ENCODE peak calls at places on chromosomes 13 and 19, in six cellular contexts. F, K, S, E, B and U are unnamed samples.

GRCh38 chr19:29587518-29587986 is 18.5 kb upstream of the POP4 start:
- DNase-seq in B (peak), E (peak), F (peak), S (no peak), K (no peak), U (no peak)

GRCh38 chr19:40662925-40663711 is 27.3 kb downstream of the NUMBL start:
- DNase-seq in S (peak), F (peak), B (peak), K (peak), E (peak), U (peak)

GRCh38 chr13:48235814-48236135 is 2.8 kb downstream of the ITM2B start:
- DNase-seq in K (no peak), B (no peak), S (no peak), F (no peak), E (no peak), U (no peak)

GRCh38 chr13:26502826-26503225 is 54.7 kb upstream of the WASF3 start:
- DNase-seq in E (peak), K (no peak), B (peak), S (no peak), F (no peak), U (no peak)

GRCh38 chr19:34332027-34332786 is 32.8 kb upstream of the GPI start:
- DNase-seq in K (no peak), F (no peak), S (no peak), B (no peak), E (no peak), U (no peak)

GRCh38 chr13:35990196-35990595 is 141.0 kb downstream of the DCLK1 start:
- DNase-seq in B (no peak), F (no peak), E (no peak), K (peak), S (no peak), U (no peak)

GRCh38 chr13:99522288-99522687 is 21.0 kb downstream of the TM9SF2 start:
- DNase-seq in B (no peak), S (no peak), F (no peak), E (no peak), K (no peak), U (no peak)

GRCh38 chr19:10727599-10728250 is 9.8 kb downstream of the DNM2 start:
- DNase-seq in E (no peak), B (no peak), S (no peak), K (no peak), F (no peak), U (no peak)

GRCh38 chr19:46226438-46226973 is 3.0 kb upstream of the IGFL1 start:
- DNase-seq in S (no peak), K (no peak), B (no peak), F (no peak), E (no peak), U (no peak)

GRCh38 chr13:88068316-88068715 is 397.1 kb downstream of the SLITRK5 start:
- DNase-seq in B (no peak), K (no peak), F (no peak), S (no peak), E (no peak), U (no peak)

GRCh38 chr13:82758056-82758455 is 1124.2 kb downstream of the SLITRK1 start:
- DNase-seq in E (peak), K (peak), S (no peak), F (no peak), B (no peak), U (no peak)

GRCh38 chr13:50731400-50731799 is 112.1 kb downstream of the DLEU7 start:
- DNase-seq in E (peak), K (no peak), S (peak), B (no peak), F (no peak), U (no peak)

GRCh38 chr19:11465605-11466004 is 15.2 kb downstream of the ELAVL3 start:
- DNase-seq in S (no peak), K (no peak), B (no peak), E (no peak), F (no peak), U (no peak)

GRCh38 chr13:97254809-97255208 is 32.7 kb downstream of the MBNL2 start:
- DNase-seq in F (no peak), K (no peak), S (no peak), E (no peak), B (no peak), U (no peak)

GRCh38 chr19:53091413-53091812 is 11.8 kb downstream of the ZNF160 start:
- DNase-seq in E (no peak), S (no peak), K (peak), F (no peak), B (no peak), U (no peak)

GRCh38 chr13:65725001-65725400 is 1505.1 kb downstream of the PCDH9 start:
- DNase-seq in E (peak), K (no peak), B (no peak), F (no peak), S (no peak), U (no peak)

GRCh38 chr13:49098771-49099512 is 121.2 kb upstream of the MLNR start:
- DNase-seq in E (no peak), K (no peak), B (no peak), F (no peak), S (no peak), U (no peak)

GRCh38 chr13:23724196-23724970 is 154.2 kb downstream of the TNFRSF19 start:
- DNase-seq in E (no peak), B (no peak), K (no peak), S (no peak), F (no peak), U (no peak)

GRCh38 chr13:41465215-41465907 is 8.0 kb downstream of the RGCC start:
- DNase-seq in F (peak), E (peak), S (peak), K (no peak), B (peak), U (no peak)

GRCh38 chr13:66950666-66951065 is 279.5 kb downstream of the PCDH9 start:
- DNase-seq in K (no peak), F (no peak), S (no peak), B (no peak), E (no peak), U (no peak)

GRCh38 chr13:46759861-46760260 is 37.1 kb downstream of the ESD start:
- DNase-seq in B (no peak), F (no peak), E (no peak), K (no peak), S (no peak), U (no peak)

GRCh38 chr19:45103200-45103624 is 10.2 kb downstream of the PPP1R37 start:
- DNase-seq in E (no peak), F (peak), K (no peak), B (peak), S (no peak), U (no peak)

GRCh38 chr13:28110414-28110813 is 10.0 kb upstream of the FLT3 start:
- DNase-seq in B (no peak), K (no peak), S (no peak), F (no peak), E (no peak), U (no peak)

GRCh38 chr19:17402982-17403855 is 2.2 kb downstream of the BST2 start:
- DNase-seq in B (no peak), K (peak), F (peak), S (no peak), E (peak), U (no peak)

GRCh38 chr19:33954686-33955085 is 158.0 kb downstream of the KCTD15 start:
- DNase-seq in F (no peak), S (no peak), B (no peak), E (no peak), K (no peak), U (no peak)

GRCh38 chr13:111261326-111261725 is 59.1 kb upstream of the TEX29 start:
- DNase-seq in E (no peak), K (no peak), S (no peak), B (no peak), F (no peak), U (no peak)

GRCh38 chr13:94988654-94989053 is 276.3 kb upstream of the SOX21 start:
- DNase-seq in E (no peak), B (no peak), S (no peak), K (no peak), F (no peak), U (no peak)

GRCh38 chr19:16364231-16364865 is 39.7 kb downstream of the KLF2 start:
- DNase-seq in B (no peak), E (no peak), K (no peak), F (no peak), S (no peak), U (no peak)

GRCh38 chr13:34469212-34469983 is 472.7 kb upstream of the NBEA start:
- DNase-seq in K (no peak), E (no peak), B (no peak), F (no peak), S (no peak), U (no peak)

GRCh38 chr19:53057904-53058579 is 13.5 kb downstream of the ERVV-2 start:
- DNase-seq in K (peak), F (no peak), E (no peak), B (no peak), S (peak), U (no peak)

GRCh38 chr13:41311607-41312500 is 787 bp downstream of the NAA16 start:
- DNase-seq in E (peak), B (peak), K (no peak), F (peak), S (peak), U (peak)

GRCh38 chr13:102707465-102707864 is 12.6 kb upstream of the METTL21C start:
- DNase-seq in E (peak), K (no peak), F (no peak), S (no peak), B (no peak), U (no peak)
- H3K27ac ChIP-seq in E (no peak), K (no peak), F (no peak), S (no peak), B (no peak), U (no peak)

DNA sequence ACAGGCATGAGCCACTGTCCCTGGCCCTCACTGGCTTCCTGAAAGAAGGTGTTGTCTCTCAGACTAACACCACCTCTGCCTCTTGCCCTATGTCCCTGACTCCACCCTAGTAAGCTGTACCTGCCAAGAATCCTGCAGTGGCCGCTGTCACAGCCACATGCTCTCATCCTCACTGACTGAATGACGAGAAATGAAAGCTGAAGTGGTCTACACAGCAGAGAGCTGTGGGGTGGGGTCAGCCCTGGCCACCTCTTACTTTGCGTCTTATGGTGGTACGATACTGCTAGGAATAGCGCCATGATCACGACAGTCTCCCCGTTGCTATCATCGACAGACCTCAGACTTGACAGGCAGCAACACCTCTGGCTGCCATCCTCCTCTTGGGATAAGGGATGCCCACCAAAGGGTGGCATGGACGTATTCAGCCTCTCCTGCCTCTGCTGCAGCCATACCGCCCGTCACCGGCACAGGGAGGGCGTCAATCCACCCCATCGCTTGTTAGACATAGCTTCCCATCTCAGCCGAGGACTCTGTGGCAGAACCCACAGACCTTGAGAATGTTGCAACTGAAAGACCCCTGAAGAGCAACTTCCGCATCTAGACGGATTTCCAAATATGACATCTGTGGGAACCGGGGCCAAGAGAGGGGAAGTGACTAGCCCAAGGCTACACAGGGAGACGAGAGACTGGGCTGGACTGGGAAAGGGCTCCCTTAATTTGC is 809 bp downstream of the MYO1F start:
- DNase-seq in B (no peak), E (no peak), K (no peak), F (peak), S (no peak), U (no peak)
- H3K27ac ChIP-seq in B (peak), E (no peak), K (no peak), F (peak), S (peak), U (peak)

GRCh38 chr13:90750957-90751356 is 596.5 kb upstream of the MIR17HG start:
- DNase-seq in E (no peak), S (no peak), F (no peak), B (no peak), K (no peak), U (no peak)

GRCh38 chr13:90746230-90746629 is 601.3 kb upstream of the MIR17HG start:
- DNase-seq in E (no peak), F (no peak), B (no peak), S (no peak), K (no peak), U (no peak)

GRCh38 chr13:90757127-90757680 is 590.3 kb upstream of the MIR17HG start:
- DNase-seq in F (no peak), S (no peak), K (no peak), E (no peak), B (no peak), U (no peak)

GRCh38 chr13:90750021-90750420 is 597.5 kb upstream of the MIR17HG start:
- DNase-seq in S (no peak), E (no peak), F (no peak), K (no peak), B (no peak), U (no peak)

GRCh38 chr13:90752070-90752469 is 595.4 kb upstream of the MIR17HG start:
- DNase-seq in F (no peak), B (no peak), S (no peak), K (no peak), E (no peak), U (no peak)
- H3K27ac ChIP-seq in F (no peak), B (no peak), S (no peak), K (no peak), E (no peak), U (no peak)

GRCh38 chr19:19138110-19138981 is at the start of gene TMEM161A:
- DNase-seq in E (peak), B (peak), K (peak), S (peak), F (peak), U (peak)
- H3K27ac ChIP-seq in E (peak), B (no peak), K (no peak), S (peak), F (peak), U (peak)

GRCh38 chr13:52001120-52001731 is 10.0 kb downstream of the ATP7B start:
- DNase-seq in K (no peak), F (no peak), S (no peak), B (no peak), E (no peak), U (no peak)

GRCh38 chr13:51999525-51999924 is 11.7 kb downstream of the ATP7B start:
- DNase-seq in K (no peak), B (no peak), F (no peak), E (no peak), S (peak), U (no peak)

GRCh38 chr13:51996660-51997059 is 14.6 kb downstream of the ATP7B start:
- DNase-seq in E (no peak), F (no peak), K (no peak), S (no peak), B (no peak), U (no peak)

GRCh38 chr13:51997641-51998330 is 13.5 kb downstream of the ATP7B start:
- DNase-seq in E (no peak), F (no peak), S (no peak), B (no peak), K (no peak), U (no peak)

GRCh38 chr13:51998723-51999471 is 12.4 kb downstream of the ATP7B start:
- DNase-seq in K (no peak), B (no peak), S (no peak), E (no peak), F (no peak), U (no peak)
- H3K27ac ChIP-seq in K (no peak), B (no peak), S (no peak), E (no peak), F (no peak), U (no peak)

GRCh38 chr19:594265-594870 is 4.7 kb downstream of the HCN2 start:
- DNase-seq in S (no peak), F (no peak), B (no peak), K (no peak), E (no peak), U (no peak)
- H3K27ac ChIP-seq in S (no peak), F (no peak), B (no peak), K (no peak), E (no peak), U (no peak)

DNA sequence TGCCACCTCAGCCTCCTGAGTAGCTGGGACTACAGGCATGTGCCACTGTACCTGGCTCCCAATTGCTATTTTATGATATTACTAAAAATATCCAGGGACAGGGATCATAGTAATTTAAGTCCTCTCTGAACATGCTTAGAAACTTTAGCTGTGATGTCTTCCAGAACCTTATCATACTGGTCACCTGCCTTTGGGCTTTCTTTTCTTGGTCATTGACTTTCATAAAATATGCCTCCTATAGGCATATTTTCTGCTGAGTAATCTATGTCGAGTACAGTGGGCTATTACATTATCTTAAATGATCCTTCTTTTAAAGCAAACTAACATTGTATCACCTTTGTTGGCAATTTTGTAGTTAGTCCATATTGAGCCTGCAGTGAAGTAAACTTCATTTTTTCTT is 6.2 kb downstream of the UCHL3 start:
- DNase-seq in F (no peak), B (no peak), E (no peak), S (no peak), K (no peak), U (no peak)
- H3K27ac ChIP-seq in F (no peak), B (no peak), E (no peak), S (no peak), K (no peak), U (no peak)

GRCh38 chr13:114145256-114145655 is 12.8 kb upstream of the RASA3 start:
- DNase-seq in K (no peak), F (no peak), B (no peak), E (no peak), S (no peak), U (no peak)
- H3K27ac ChIP-seq in K (no peak), F (peak), B (peak), E (no peak), S (no peak), U (no peak)

GRCh38 chr13:29703421-29703820 is 107.9 kb upstream of the SLC7A1 start:
- DNase-seq in F (no peak), S (no peak), B (no peak), E (no peak), K (no peak), U (no peak)

GRCh38 chr13:29704648-29705047 is 109.2 kb upstream of the SLC7A1 start:
- DNase-seq in B (no peak), K (no peak), F (no peak), S (no peak), E (peak), U (no peak)

GRCh38 chr13:29698106-29698505 is 102.6 kb upstream of the SLC7A1 start:
- DNase-seq in F (no peak), B (no peak), E (no peak), K (no peak), S (no peak), U (no peak)

GRCh38 chr13:29706923-29707322 is 111.4 kb upstream of the SLC7A1 start:
- DNase-seq in B (no peak), F (no peak), K (no peak), S (no peak), E (no peak), U (no peak)

GRCh38 chr13:29702912-29703351 is 107.4 kb upstream of the SLC7A1 start:
- DNase-seq in K (no peak), B (no peak), S (peak), E (peak), F (no peak), U (no peak)
- H3K27ac ChIP-seq in K (no peak), B (no peak), S (no peak), E (peak), F (no peak), U (no peak)